ENCODE peak calls at places on chromosomes 6 and 20, in five cellular contexts. R is sigmoid colon, L is aorta, D is A549, K is neuronal stem cell. W is an unnamed sample.
A peak's percentile ranks its signal among the peaks of the same experiment; 100 is the strongest.

GRCh38 chr6:44034391-44034861 is 92.8 kb downstream of the MRPL14 start:
- DNase-seq in K (no peak), D (no peak), L (peak; percentile 65), R (peak; percentile 61), W (peak; percentile 71)

GRCh38 chr6:127131275-127131674 is 12.8 kb downstream of the RSPO3 start:
- DNase-seq in R (no peak), K (no peak), L (no peak), D (no peak), W (no peak)

GRCh38 chr6:169868458-169868857 is 117.0 kb downstream of the ERMARD start:
- DNase-seq in K (no peak), R (peak; percentile 65), L (no peak), D (no peak), W (peak; percentile 88)

GRCh38 chr20:57435498-57436222 is 44.5 kb downstream of the RBM38 start:
- DNase-seq in R (peak; percentile 83), K (no peak), L (peak; percentile 85), D (no peak), W (peak; percentile 86)

GRCh38 chr20:53154540-53154939 is 182.4 kb downstream of the TSHZ2 start:
- DNase-seq in K (no peak), L (no peak), D (no peak), R (no peak), W (no peak)

GRCh38 chr6:58073263-58073662 is 755.8 kb downstream of the PRIM2 start:
- DNase-seq in L (peak; percentile 58), R (no peak), D (no peak), K (no peak), W (peak; percentile 58)

GRCh38 chr20:20820104-20820503 is 107.7 kb upstream of the RALGAPA2 start:
- DNase-seq in D (peak; percentile 40), K (no peak), R (no peak), L (no peak), W (no peak)

GRCh38 chr6:31741815-31742214 is 2.0 kb downstream of the MSH5 start:
- DNase-seq in L (no peak), D (no peak), R (no peak), K (no peak), W (peak; percentile 5)

GRCh38 chr6:132464538-132465256 is 48.2 kb downstream of the STX7 start:
- DNase-seq in D (no peak), R (no peak), K (no peak), L (no peak), W (no peak)

GRCh38 chr6:15420959-15421438 is 175.1 kb downstream of the JARID2 start:
- DNase-seq in K (no peak), L (no peak), D (no peak), R (no peak), W (no peak)

GRCh38 chr20:7392551-7392950 is 547.7 kb downstream of the HAO1 start:
- DNase-seq in L (no peak), K (peak; percentile 6), D (no peak), R (no peak), W (no peak)

GRCh38 chr6:35678814-35679213 is 9.9 kb downstream of the FKBP5 start:
- DNase-seq in K (no peak), R (no peak), L (no peak), D (no peak), W (no peak)

GRCh38 chr20:9514461-9515210 is at the start of gene LAMP5:
- DNase-seq in L (peak; percentile 81), R (no peak), D (no peak), K (peak; percentile 72), W (peak; percentile 77)

GRCh38 chr20:48823960-48824497 is 3.8 kb downstream of the PREX1 start:
- DNase-seq in D (no peak), L (peak; percentile 26), R (no peak), K (no peak), W (no peak)

GRCh38 chr20:41245086-41245707 is 72.3 kb downstream of the ZHX3 start:
- DNase-seq in D (no peak), L (no peak), R (peak; percentile 71), K (peak; percentile 47), W (peak; percentile 46)

GRCh38 chr20:41247523-41248370 is 69.8 kb downstream of the ZHX3 start:
- DNase-seq in D (no peak), R (no peak), L (no peak), K (no peak), W (no peak)

GRCh38 chr20:41248371-41249024 is 69.0 kb downstream of the ZHX3 start:
- DNase-seq in D (no peak), L (no peak), K (no peak), R (no peak), W (no peak)

GRCh38 chr20:41249371-41249770 is 68.2 kb downstream of the ZHX3 start:
- DNase-seq in D (no peak), R (peak; percentile 92), K (peak; percentile 12), L (peak; percentile 88), W (peak; percentile 92)

DNA sequence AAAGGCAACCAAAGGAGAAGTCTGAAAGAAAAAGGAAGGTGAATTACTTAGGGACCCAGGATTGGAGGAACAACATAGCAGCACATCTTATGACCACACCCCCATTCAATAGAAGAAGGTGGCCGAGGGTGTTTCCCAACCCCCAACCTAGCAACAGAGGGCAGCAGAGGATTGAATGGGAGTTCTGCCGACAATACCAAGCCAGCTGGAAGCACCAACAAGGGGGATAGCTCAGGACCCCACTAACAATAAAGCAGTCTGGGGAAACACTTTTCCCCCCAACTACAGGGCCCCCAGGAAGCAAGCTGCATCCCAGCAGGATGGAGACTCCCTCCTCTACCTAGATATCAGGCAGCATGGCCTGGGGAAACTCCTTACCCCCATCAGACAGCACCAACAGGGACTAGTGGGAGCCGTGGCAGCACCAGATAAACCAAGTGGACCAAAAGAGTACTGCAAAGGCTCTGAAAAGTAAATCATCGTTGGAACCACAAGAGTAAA is 67.7 kb downstream of the ZHX3 start:
- DNase-seq in K (peak; percentile 48), L (no peak), R (peak; percentile 82), D (no peak), W (peak; percentile 55)
- H3K4me1 ChIP-seq in K (peaks cover 23% of the 10 kb centered on the region), L (peaks cover 9% of the 10 kb centered on the region), R (peaks cover 69% of the 10 kb centered on the region), D (peaks cover 6% of the 10 kb centered on the region), W (peaks cover 48% of the 10 kb centered on the region)

GRCh38 chr6:22964334-22964733 is 395.0 kb downstream of the HDGFL1 start:
- DNase-seq in L (no peak), R (no peak), D (no peak), K (no peak), W (no peak)
- H3K4me3 ChIP-seq in L (no peak overlapping the region), R (no peak overlapping the region), D (no peak overlapping the region), K (no peak overlapping the region), W (no peak overlapping the region)

GRCh38 chr6:307874-308273 is 15.6 kb downstream of the DUSP22 start:
- DNase-seq in D (no peak), K (no peak), L (no peak), R (no peak), W (no peak)

GRCh38 chr6:308768-309167 is 16.5 kb downstream of the DUSP22 start:
- DNase-seq in K (no peak), R (no peak), D (no peak), L (no peak), W (no peak)

GRCh38 chr6:309947-310346 is 17.7 kb downstream of the DUSP22 start:
- DNase-seq in R (no peak), D (no peak), L (no peak), K (no peak), W (no peak)

GRCh38 chr6:307065-307814 is 15.0 kb downstream of the DUSP22 start:
- DNase-seq in R (no peak), K (no peak), L (no peak), D (no peak), W (no peak)

DNA sequence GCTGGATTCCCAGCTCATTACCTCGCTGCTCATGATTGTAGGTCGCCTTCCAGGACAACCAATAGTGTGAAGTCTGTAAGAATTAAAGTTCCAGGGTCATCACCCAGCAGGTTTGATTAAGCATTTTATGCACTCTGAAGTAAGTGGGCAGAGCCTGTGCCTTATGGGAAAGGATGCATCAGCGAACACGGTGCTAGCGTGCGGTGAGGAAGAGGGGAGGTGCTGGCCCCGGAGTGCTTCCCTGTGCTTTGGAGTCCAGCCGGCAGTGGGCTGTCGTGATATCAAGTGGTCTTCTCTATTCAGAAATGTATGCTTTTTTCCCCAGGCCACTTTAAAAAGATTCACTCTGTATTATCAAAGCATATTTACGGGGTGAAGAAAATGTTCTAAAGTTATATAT is 16.0 kb downstream of the DUSP22 start:
- DNase-seq in K (no peak), R (no peak), D (no peak), L (no peak), W (no peak)
- H3K9me3 ChIP-seq in K (peaks cover 34% of the 10 kb centered on the region), R (no peaks in the 10 kb centered on the region), D (no peaks in the 10 kb centered on the region), L (no peaks in the 10 kb centered on the region), W (no peaks in the 10 kb centered on the region)

GRCh38 chr6:11731423-11731822 is 47.2 kb downstream of the ADTRP start:
- DNase-seq in L (no peak), R (no peak), D (no peak), K (no peak), W (no peak)
- H3K4me1 ChIP-seq in L (no peaks in the 10 kb centered on the region), R (no peaks in the 10 kb centered on the region), D (no peaks in the 10 kb centered on the region), K (no peaks in the 10 kb centered on the region), W (peaks cover 12% of the 10 kb centered on the region)

GRCh38 chr20:6053064-6053775 is 640 bp downstream of the LRRN4 start:
- DNase-seq in D (no peak), L (no peak), K (no peak), R (no peak), W (no peak)

GRCh38 chr20:6048391-6048790 is 5.5 kb downstream of the LRRN4 start:
- DNase-seq in R (no peak), D (no peak), L (no peak), K (no peak), W (no peak)

GRCh38 chr20:6053776-6054688 is at the start of gene LRRN4:
- DNase-seq in R (no peak), K (no peak), L (no peak), D (no peak), W (peak; percentile 83)

GRCh38 chr20:6055161-6055783 is 1.4 kb upstream of the LRRN4 start:
- DNase-seq in D (no peak), R (no peak), K (no peak), L (no peak), W (no peak)

DNA sequence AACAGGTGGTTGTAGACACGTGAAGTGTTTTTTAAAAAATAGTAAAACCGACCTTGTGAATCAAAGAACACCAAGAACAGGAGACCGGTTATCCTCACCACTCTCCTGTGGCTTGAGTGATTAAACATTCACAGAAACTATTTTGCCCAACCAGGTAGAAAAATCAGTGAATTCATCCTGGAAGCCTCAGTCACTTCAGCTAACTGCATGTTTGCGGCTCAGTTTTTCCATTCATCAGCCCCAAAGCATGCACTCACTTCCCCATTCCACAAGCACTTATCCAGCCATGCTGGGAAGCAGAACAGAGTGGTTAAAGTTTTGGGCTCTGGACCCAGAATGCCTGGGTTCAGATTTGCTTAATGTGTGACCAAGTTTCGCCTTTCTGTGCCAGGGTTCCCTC is 2.4 kb downstream of the LRRN4 start:
- DNase-seq in K (no peak), D (no peak), R (no peak), L (no peak), W (no peak)
- H3K4me3 ChIP-seq in K (peak overlapping the region; percentile 76), D (no peak overlapping the region), R (peak overlapping the region; percentile 23), L (no peak overlapping the region), W (no peak overlapping the region)

DNA sequence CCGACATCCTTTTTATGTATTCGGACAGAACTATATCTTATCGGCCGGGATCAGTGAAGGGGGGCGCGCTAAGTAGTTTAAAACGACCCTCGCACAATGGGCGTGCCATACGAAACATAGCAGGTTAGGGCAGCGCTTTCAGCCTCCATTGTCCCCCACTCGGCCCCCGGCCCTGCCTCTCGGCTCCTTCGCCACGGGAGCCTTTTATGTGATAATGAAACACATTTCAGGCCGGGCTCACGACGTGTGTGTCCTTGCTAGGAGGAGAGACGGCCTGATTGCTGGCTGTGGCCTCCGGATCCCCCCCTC is 5.3 kb downstream of the FOXA2 start:
- DNase-seq in L (no peak), R (no peak), K (peak; percentile 82), D (no peak), W (no peak)
- H3K9me3 ChIP-seq in L (no peaks in the 10 kb centered on the region), R (no peaks in the 10 kb centered on the region), K (peaks cover 3% of the 10 kb centered on the region), D (no peaks in the 10 kb centered on the region), W (no peaks in the 10 kb centered on the region)

W was measured in kidney.